ENCODE peak calls at places on chromosomes 16 and 17, in nine cellular contexts. Y is thyroid gland, N is MM.1S, O is HL-60, W is tibial artery, V is IMR-90, U is PC-9, Q is cardiac muscle cell, D is astrocyte. T is an unnamed sample.

GRCh38 chr16:69831212-69832123 is 69.3 kb downstream of the WWP2 start:
- DNase-seq in Y (no peak), U (no peak), W (no peak), V (peak; percentile 57), D (peak; percentile 23), O (no peak), Q (no peak), N (no peak), T (no peak)

GRCh38 chr16:53372942-53373871 is 61.1 kb upstream of the RBL2 start:
- DNase-seq in O (no peak), U (peak; percentile 88), D (no peak), V (no peak), W (no peak), Y (peak; percentile 52), N (peak; percentile 79), Q (no peak), T (peak; percentile 50)

GRCh38 chr17:57541472-57542394 is 203.4 kb downstream of the CCDC182 start:
- DNase-seq in Q (peak; percentile 93), D (peak; percentile 89), V (peak; percentile 50), W (no peak), O (no peak), U (no peak), N (no peak), Y (no peak), T (no peak)

GRCh38 chr17:60173304-60173807 is 23.6 kb downstream of the CA4 start:
- DNase-seq in V (peak; percentile 24), D (peak; percentile 38), Y (no peak), O (no peak), N (no peak), U (no peak), Q (peak; percentile 29), W (no peak), T (no peak)

GRCh38 chr16:57955572-57955971 is 15.4 kb downstream of the CNGB1 start:
- DNase-seq in Y (peak; percentile 81), W (no peak), V (no peak), Q (no peak), U (peak; percentile 39), N (no peak), D (no peak), O (no peak), T (no peak)

GRCh38 chr16:69351309-69352027 is at the start of gene TMED6:
- DNase-seq in O (no peak), Y (no peak), D (no peak), W (no peak), N (no peak), V (no peak), U (no peak), Q (no peak), T (no peak)

GRCh38 chr17:70622382-70623260 is 453.3 kb downstream of the KCNJ2 start:
- DNase-seq in U (peak; percentile 39), V (peak; percentile 18), D (peak; percentile 29), N (no peak), Y (peak; percentile 55), Q (peak; percentile 46), W (no peak), O (peak; percentile 49), T (no peak)

GRCh38 chr16:12819126-12820117 is 15.7 kb upstream of the CPPED1 start:
- DNase-seq in O (peak; percentile 77), W (peak; percentile 77), U (no peak), V (peak; percentile 36), Y (peak; percentile 69), D (no peak), N (peak; percentile 34), Q (peak; percentile 64), T (peak; percentile 40)

GRCh38 chr16:12574721-12575120 is 229.0 kb downstream of the CPPED1 start:
- DNase-seq in N (no peak), W (peak; percentile 33), U (no peak), O (no peak), Y (no peak), V (no peak), Q (no peak), D (no peak), T (no peak)

DNA sequence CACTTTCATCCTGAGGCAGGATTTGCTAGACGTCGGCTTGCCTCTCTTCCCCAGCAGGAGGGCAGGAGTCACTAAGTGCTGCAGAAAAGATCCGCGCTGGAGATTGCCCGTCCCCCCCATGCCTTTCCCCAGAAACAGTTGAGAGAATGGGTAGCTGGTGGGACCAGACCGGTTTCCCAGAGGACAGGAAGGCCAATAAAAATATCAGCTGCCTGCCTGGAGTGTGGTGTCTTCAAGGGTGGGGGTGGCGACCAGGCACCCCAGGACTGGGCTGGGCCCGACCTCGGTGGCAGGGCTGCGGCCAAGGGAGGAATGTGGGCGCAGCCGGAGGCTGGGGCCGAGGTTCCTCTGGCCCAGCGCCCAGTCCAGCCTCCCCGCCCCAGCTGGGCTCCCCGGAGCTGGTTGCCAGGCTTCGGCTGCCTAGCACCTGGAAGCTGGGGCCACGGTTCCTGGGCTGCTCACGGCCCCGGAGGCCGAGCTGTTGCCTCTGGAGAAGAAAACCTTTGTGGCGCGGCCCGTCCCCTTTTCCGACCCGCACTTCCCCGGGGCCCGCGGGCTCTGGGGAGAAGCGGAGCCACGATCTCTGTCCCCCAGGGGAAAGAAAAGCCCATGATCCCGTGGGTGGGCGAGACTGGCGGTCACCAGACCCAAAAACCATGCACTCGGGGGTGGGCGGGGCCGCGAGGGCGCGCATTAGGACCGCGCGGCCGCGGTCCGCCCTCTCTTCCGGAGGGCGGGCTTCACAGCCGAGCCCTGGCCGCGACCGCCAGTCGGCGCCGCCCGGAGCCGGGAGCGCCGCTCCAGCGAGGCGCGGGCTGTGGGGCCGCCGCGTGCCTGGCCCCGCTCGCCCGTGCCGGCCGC is at the start of gene TRAF4:
- DNase-seq in Q (peak; percentile 87), Y (peak; percentile 84), V (peak; percentile 84), O (peak; percentile 66), D (peak; percentile 85), N (peak; percentile 87), W (peak; percentile 88), U (peak; percentile 94), T (peak; percentile 91)
- TF ChIP-seq CTCF in Q (no peak), Y (peak; percentile 44), V (peak; percentile 39), O (no peak), D (no peak), N (no peak), W (no peak), U (peak; percentile 3), T (no peak)

GRCh38 chr17:34533811-34534527 is 45.4 kb upstream of the TMEM132E start:
- DNase-seq in D (no peak), Q (no peak), V (no peak), O (no peak), N (no peak), Y (no peak), W (no peak), U (no peak), T (no peak)
- H3K27me3 ChIP-seq in D (no peaks in the 10 kb centered on the region), Q (peaks cover 28% of the 10 kb centered on the region), V (no peaks in the 10 kb centered on the region), O (peaks cover 4% of the 10 kb centered on the region), N (no peaks in the 10 kb centered on the region), Y (no peaks in the 10 kb centered on the region), W (no peaks in the 10 kb centered on the region), U (peaks cover 24% of the 10 kb centered on the region), T (no peaks in the 10 kb centered on the region)

GRCh38 chr16:3444032-3444388 is 530 bp downstream of the NAA60 start:
- DNase-seq in D (peak; percentile 76), Q (peak; percentile 79), V (peak; percentile 80), U (no peak), W (no peak), Y (no peak), O (peak; percentile 30), N (no peak), T (no peak)
- TF ChIP-seq CTCF in D (no peak), Q (no peak), V (no peak), U (no peak), W (no peak), Y (no peak), O (no peak), N (no peak), T (no peak)

GRCh38 chr17:83146347-83146746 is 66.9 kb downstream of the METRNL start:
- DNase-seq in Q (no peak), V (no peak), O (no peak), N (no peak), D (no peak), W (no peak), Y (no peak), U (no peak), T (no peak)

GRCh38 chr17:83145358-83145738 is 65.9 kb downstream of the METRNL start:
- DNase-seq in V (no peak), Q (no peak), O (no peak), N (no peak), D (no peak), U (no peak), Y (no peak), W (peak; percentile 54), T (no peak)

GRCh38 chr17:83147285-83147684 is 67.9 kb downstream of the METRNL start:
- DNase-seq in Y (no peak), U (no peak), V (no peak), Q (no peak), W (no peak), D (no peak), N (no peak), O (no peak), T (no peak)

GRCh38 chr17:83144421-83145357 is 65.3 kb downstream of the METRNL start:
- DNase-seq in U (no peak), D (no peak), V (peak; percentile 5), N (no peak), W (peak; percentile 79), Y (peak; percentile 51), Q (peak; percentile 22), O (no peak), T (no peak)

GRCh38 chr17:83145831-83146230 is 66.4 kb downstream of the METRNL start:
- DNase-seq in O (no peak), Y (no peak), Q (no peak), D (no peak), U (no peak), V (no peak), N (no peak), W (peak; percentile 60), T (no peak)
- H3K27me3 ChIP-seq in O (peaks cover 2% of the 10 kb centered on the region), Y (no peaks in the 10 kb centered on the region), Q (no peaks in the 10 kb centered on the region), D (peaks cover 13% of the 10 kb centered on the region), U (no peaks in the 10 kb centered on the region), V (peaks cover 30% of the 10 kb centered on the region), N (peaks cover 100% of the 10 kb centered on the region), W (no peaks in the 10 kb centered on the region), T (no peaks in the 10 kb centered on the region)